ENCODE peak calls at places on chromosomes 3 and 15, in six cellular contexts. Q, C, U, N, M and T are unnamed samples.

GRCh38 chr3:139219463-139219862 is 124.4 kb upstream of the MRPS22 start:
- DNase-seq in C (no peak), N (no peak), Q (no peak), U (no peak), M (no peak), T (no peak)

GRCh38 chr3:120983841-120984240 is 75.8 kb downstream of the STXBP5L start:
- DNase-seq in C (no peak), N (no peak), U (no peak), M (no peak), Q (no peak), T (no peak)

GRCh38 chr3:37308247-37308646 is 133.9 kb upstream of the LRRFIP2 start:
- DNase-seq in N (peak), C (no peak), U (no peak), M (no peak), Q (no peak), T (no peak)

GRCh38 chr15:82952156-82953081 is at the start of gene HOMER2:
- DNase-seq in M (peak), Q (peak), C (no peak), N (no peak), U (no peak), T (peak)

GRCh38 chr3:177945999-177946398 is 590.2 kb upstream of the KCNMB2 start:
- DNase-seq in Q (no peak), C (no peak), U (no peak), N (no peak), M (no peak), T (no peak)

GRCh38 chr15:51681303-51681963 is at the start of gene SCG3:
- DNase-seq in U (peak), C (no peak), Q (peak), M (peak), N (peak), T (peak)

GRCh38 chr3:112734718-112735350 is 93.9 kb upstream of the CCDC80 start:
- DNase-seq in C (peak), Q (peak), N (peak), U (peak), M (peak), T (no peak)

GRCh38 chr3:100209948-100210776 is 50.6 kb upstream of the TBC1D23 start:
- DNase-seq in N (peak), C (no peak), Q (no peak), M (no peak), U (no peak), T (no peak)

GRCh38 chr3:136281966-136282554 is 31.9 kb downstream of the PCCB start:
- DNase-seq in N (no peak), Q (no peak), M (no peak), C (no peak), U (no peak), T (no peak)

GRCh38 chr3:123602325-123602724 is 17.5 kb upstream of the HACD2 start:
- DNase-seq in C (no peak), M (no peak), U (peak), Q (no peak), N (peak), T (no peak)

GRCh38 chr15:67385971-67386370 is 131.4 kb downstream of the IQCH start:
- DNase-seq in Q (no peak), C (no peak), N (no peak), M (no peak), U (no peak), T (no peak)
- TF ChIP-seq CTCF in Q (no peak), C (no peak), N (peak), M (no peak), U (no peak), T (peak)

DNA sequence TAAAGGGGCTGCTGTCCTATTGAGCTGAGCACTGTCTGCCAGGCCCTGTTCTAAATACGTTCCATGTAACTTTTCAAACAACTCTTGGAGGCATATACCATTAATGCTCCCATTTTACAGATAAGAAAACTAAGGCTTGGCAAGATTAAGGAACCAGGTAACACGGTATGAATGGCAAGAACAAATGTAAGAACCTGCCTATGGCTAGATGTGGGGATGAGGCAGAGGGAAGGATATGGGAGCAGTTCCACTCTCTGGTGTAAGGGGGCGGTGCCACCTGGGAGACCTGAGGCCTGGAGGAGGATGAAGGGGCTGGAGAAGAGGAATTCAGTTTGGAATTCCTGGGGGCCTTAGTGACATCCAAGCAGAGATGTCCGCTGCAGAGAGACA is 3.8 kb upstream of the LMAN1L start:
- DNase-seq in U (no peak), N (no peak), C (no peak), M (no peak), Q (no peak), T (no peak)
- TF ChIP-seq CTCF in U (no peak), N (no peak), C (no peak), M (no peak), Q (no peak), T (peak)

GRCh38 chr15:40029979-40030893 is 8.7 kb downstream of the SRP14 start:
- DNase-seq in N (peak), M (no peak), U (peak), Q (no peak), C (no peak), T (no peak)
- TF ChIP-seq CTCF in N (peak), M (no peak), U (peak), Q (peak), C (peak), T (peak)

GRCh38 chr3:181947606-181948005 is 235.9 kb downstream of the SOX2 start:
- DNase-seq in M (no peak), N (no peak), U (no peak), C (no peak), Q (no peak), T (no peak)

GRCh38 chr3:181952221-181952620 is 240.5 kb downstream of the SOX2 start:
- DNase-seq in N (no peak), M (no peak), Q (no peak), U (no peak), C (no peak), T (no peak)

GRCh38 chr3:181943285-181943684 is 231.6 kb downstream of the SOX2 start:
- DNase-seq in M (no peak), Q (no peak), N (no peak), C (no peak), U (no peak), T (no peak)

DNA sequence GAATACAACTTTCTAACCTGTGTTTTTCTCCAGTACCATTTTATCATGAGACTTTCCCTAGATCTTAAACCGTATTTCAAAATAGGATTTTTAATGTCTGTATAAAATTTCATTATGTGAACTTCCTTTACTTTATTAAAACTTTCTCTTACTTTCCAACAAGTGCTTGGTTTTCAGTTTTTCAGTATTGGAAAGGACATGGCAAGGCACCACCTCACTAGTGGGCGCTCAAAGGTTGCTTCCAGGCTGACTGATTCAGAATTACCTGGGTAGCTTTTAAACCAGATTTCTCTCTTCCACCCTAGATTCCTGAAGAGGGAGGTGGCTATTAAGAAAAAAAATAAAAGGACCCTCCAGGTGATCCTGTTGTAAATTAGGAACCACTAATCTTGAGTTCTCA is 236.6 kb downstream of the SOX2 start:
- DNase-seq in Q (no peak), C (no peak), N (no peak), M (no peak), U (no peak), T (no peak)
- TF ChIP-seq CTCF in Q (peak), C (no peak), N (no peak), M (no peak), U (no peak), T (peak)

GRCh38 chr3:8987673-8988655 is 24.7 kb upstream of the RAD18 start:
- DNase-seq in Q (peak), U (peak), N (peak), C (peak), M (peak), T (peak)
- TF ChIP-seq CTCF in Q (peak), U (peak), N (peak), C (peak), M (peak), T (peak)

GRCh38 chr15:92997821-92998220 is 91.2 kb downstream of the RGMA start:
- DNase-seq in N (no peak), C (no peak), U (no peak), M (no peak), Q (no peak), T (no peak)

GRCh38 chr15:93001156-93001555 is 87.9 kb downstream of the RGMA start:
- DNase-seq in N (peak), Q (no peak), C (no peak), M (no peak), U (no peak), T (no peak)

GRCh38 chr15:93005133-93005532 is 83.9 kb downstream of the RGMA start:
- DNase-seq in N (no peak), M (no peak), U (no peak), C (no peak), Q (no peak), T (no peak)

DNA sequence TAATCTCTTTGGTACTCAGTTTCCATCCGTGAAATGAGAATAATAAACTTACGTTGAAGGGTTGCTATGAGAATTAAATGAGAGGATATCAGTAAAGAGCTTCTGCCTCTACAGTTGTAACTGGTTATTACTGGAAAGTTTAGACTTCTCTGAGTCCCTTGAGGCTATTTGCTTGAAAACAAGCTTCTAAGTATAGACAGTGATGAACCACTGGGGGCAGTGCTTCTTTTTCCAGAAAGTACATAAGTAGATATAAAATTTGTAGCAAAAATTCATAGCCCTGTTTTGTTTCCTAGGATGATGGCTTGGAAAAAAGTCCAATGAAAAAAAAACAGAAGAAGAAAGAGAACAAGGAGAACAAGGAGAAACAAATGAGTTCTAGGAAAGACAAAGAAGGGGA is 87.1 kb downstream of the RGMA start:
- DNase-seq in N (no peak), Q (no peak), C (no peak), M (no peak), U (no peak), T (no peak)
- TF ChIP-seq CTCF in N (no peak), Q (peak), C (peak), M (no peak), U (no peak), T (no peak)

DNA sequence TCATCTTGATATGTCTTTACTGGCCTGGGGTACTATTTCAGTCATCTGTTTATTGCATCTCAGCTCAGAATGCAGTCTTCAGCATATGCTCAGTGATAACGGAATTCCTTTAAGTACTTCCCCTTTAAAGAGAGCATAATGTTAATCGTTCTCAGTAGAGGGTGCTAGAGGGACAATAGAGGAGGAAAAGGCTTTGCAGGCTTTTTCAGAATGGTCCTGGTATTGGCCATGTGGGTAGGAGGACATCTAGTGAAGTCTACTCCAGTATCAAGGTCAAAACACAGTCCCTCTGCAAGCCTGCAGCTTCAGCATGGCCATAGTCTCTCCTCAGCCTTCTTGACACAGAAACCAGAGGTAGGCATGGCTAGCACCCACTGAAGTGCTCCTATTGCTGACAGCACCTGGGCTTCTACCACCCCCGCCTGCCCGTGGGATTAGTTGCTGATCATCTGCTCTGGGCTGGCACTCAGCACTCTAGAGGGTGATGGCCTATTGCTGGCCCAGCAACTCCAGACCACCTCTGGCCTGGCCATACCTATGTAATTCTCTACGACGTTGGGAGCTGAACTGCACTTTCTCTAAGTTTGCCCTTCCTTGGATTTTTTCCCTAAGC is 65.4 kb downstream of the KCNH8 start:
- DNase-seq in N (no peak), C (no peak), Q (no peak), U (no peak), M (no peak), T (no peak)
- TF ChIP-seq CTCF in N (no peak), C (no peak), Q (peak), U (no peak), M (no peak), T (peak)

GRCh38 chr3:46187876-46188275 is 20.2 kb downstream of the CCR1 start:
- DNase-seq in N (peak), U (no peak), Q (no peak), M (no peak), C (no peak), T (no peak)

GRCh38 chr3:46184469-46184868 is 23.6 kb downstream of the CCR1 start:
- DNase-seq in M (no peak), U (no peak), N (peak), Q (no peak), C (no peak), T (no peak)

GRCh38 chr3:46183330-46183729 is 24.8 kb downstream of the CCR1 start:
- DNase-seq in C (no peak), Q (no peak), M (no peak), U (no peak), N (no peak), T (no peak)

GRCh38 chr3:46188708-46189107 is 19.4 kb downstream of the CCR1 start:
- DNase-seq in Q (no peak), U (no peak), M (no peak), C (no peak), N (no peak), T (no peak)

GRCh38 chr3:46186856-46187700 is 21.0 kb downstream of the CCR1 start:
- DNase-seq in M (no peak), U (no peak), N (no peak), Q (no peak), C (no peak), T (no peak)
- TF ChIP-seq CTCF in M (no peak), U (no peak), N (no peak), Q (no peak), C (no peak), T (no peak)

GRCh38 chr15:90087454-90088154 is 14.7 kb downstream of the IDH2 start:
- DNase-seq in Q (no peak), C (no peak), M (no peak), N (peak), U (no peak), T (no peak)
- TF ChIP-seq CTCF in Q (no peak), C (no peak), M (no peak), N (peak), U (no peak), T (no peak)

DNA sequence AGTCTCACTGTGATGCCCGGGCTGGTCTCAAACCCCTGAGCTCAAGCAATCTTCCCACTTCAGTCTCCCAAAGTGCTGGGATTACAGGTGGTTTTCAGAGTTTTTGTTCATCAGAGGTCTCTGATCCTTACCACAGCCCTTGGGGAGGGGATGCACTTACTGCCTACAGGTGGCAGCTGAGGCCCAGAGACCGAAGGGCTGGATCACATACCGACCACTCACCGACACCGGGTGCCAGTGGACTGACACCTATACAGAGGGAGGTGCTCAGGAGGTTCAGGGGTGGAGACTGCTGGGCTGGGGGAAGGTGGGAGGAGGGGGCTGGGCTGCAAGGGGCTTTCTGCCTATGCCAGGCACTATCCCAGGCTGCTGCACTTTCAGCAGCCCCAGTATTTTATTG is 19.5 kb downstream of the DUSP7 start:
- DNase-seq in N (no peak), C (no peak), Q (no peak), M (no peak), U (no peak), T (no peak)
- TF ChIP-seq CTCF in N (no peak), C (no peak), Q (peak), M (no peak), U (no peak), T (no peak)